ENCODE peak calls at places on chromosomes 5 and 9, in six cellular contexts. G, H, S, L, V and J are unnamed samples.

GRCh38 chr5:118981783-118982182 is 6.6 kb downstream of the DTWD2 start:
- DNase-seq in H (no peak), L (no peak), G (no peak), V (no peak), S (no peak), J (peak)

GRCh38 chr9:20726144-20726543 is 42.1 kb downstream of the FOCAD start:
- DNase-seq in H (no peak), L (no peak), G (no peak), V (no peak), S (no peak), J (no peak)

GRCh38 chr9:127021664-127022337 is 100.6 kb downstream of the ANGPTL2 start:
- DNase-seq in L (no peak), G (no peak), S (peak), H (peak), V (no peak), J (peak)

GRCh38 chr9:68974431-68974830 is 39.5 kb downstream of the PRKACG start:
- DNase-seq in L (no peak), S (no peak), V (no peak), G (no peak), H (no peak), J (no peak)

GRCh38 chr9:97462159-97462558 is 39.3 kb upstream of the TMOD1 start:
- DNase-seq in H (no peak), S (no peak), V (no peak), G (no peak), L (no peak), J (no peak)

GRCh38 chr9:76827286-76828080 is 63.2 kb downstream of the PCA3 start:
- DNase-seq in V (no peak), H (no peak), L (no peak), G (no peak), S (no peak), J (no peak)

GRCh38 chr9:68872026-68872501 is 141.8 kb downstream of the PRKACG start:
- DNase-seq in V (no peak), G (no peak), S (no peak), L (no peak), H (no peak), J (no peak)

GRCh38 chr5:55847837-55848236 is 3.3 kb upstream of the IL31RA start:
- DNase-seq in S (no peak), L (no peak), V (no peak), H (no peak), G (no peak), J (no peak)

GRCh38 chr9:99011161-99011709 is 67.5 kb downstream of the COL15A1 start:
- DNase-seq in H (no peak), S (no peak), V (no peak), G (no peak), L (no peak), J (peak)

GRCh38 chr9:127204771-127205470 is 59.7 kb upstream of the GARNL3 start:
- DNase-seq in L (no peak), H (no peak), S (peak), G (no peak), V (peak), J (peak)

GRCh38 chr9:89579741-89580395 is 24.9 kb upstream of the GADD45G start:
- DNase-seq in L (peak), V (no peak), H (no peak), S (no peak), G (no peak), J (no peak)

GRCh38 chr5:15598294-15598902 is 98.4 kb downstream of the FBXL7 start:
- DNase-seq in S (no peak), V (no peak), H (no peak), G (no peak), L (no peak), J (no peak)

GRCh38 chr9:95363051-95363841 is 45.7 kb upstream of the FANCC start:
- DNase-seq in L (no peak), S (no peak), V (no peak), H (no peak), G (no peak), J (no peak)

GRCh38 chr9:112174965-112175795 is at the start of gene SUSD1:
- DNase-seq in G (no peak), S (no peak), H (no peak), L (peak), V (no peak), J (peak)

GRCh38 chr5:9295466-9295801 is 250.4 kb downstream of the SEMA5A start:
- DNase-seq in G (no peak), S (peak), V (no peak), H (no peak), L (no peak), J (no peak)

GRCh38 chr5:147482426-147483196 is 27.3 kb downstream of the DPYSL3 start:
- DNase-seq in S (peak), V (no peak), H (no peak), G (no peak), L (no peak), J (no peak)

GRCh38 chr9:113781381-113781780 is 94.7 kb upstream of the ZNF618 start:
- DNase-seq in G (no peak), H (no peak), S (no peak), L (no peak), V (no peak), J (no peak)

GRCh38 chr9:130500340-130500771 is 55.6 kb downstream of the ASS1 start:
- DNase-seq in V (no peak), L (no peak), G (no peak), H (no peak), S (no peak), J (peak)

GRCh38 chr5:79454043-79454442 is 59.9 kb downstream of the HOMER1 start:
- DNase-seq in S (no peak), G (no peak), V (no peak), L (no peak), H (no peak), J (no peak)

GRCh38 chr5:38663276-38663675 is 106.8 kb upstream of the LIFR start:
- DNase-seq in G (no peak), S (no peak), V (no peak), L (no peak), H (no peak), J (no peak)

GRCh38 chr5:35899805-35900204 is 38.6 kb downstream of the CAPSL start:
- DNase-seq in S (no peak), H (no peak), G (no peak), L (no peak), V (no peak), J (no peak)

GRCh38 chr5:72210913-72211670 is 103.8 kb downstream of the MAP1B start:
- DNase-seq in G (no peak), V (no peak), H (peak), L (no peak), S (no peak), J (peak)

GRCh38 chr9:127921592-127922120 is 4.8 kb upstream of the ST6GALNAC4 start:
- DNase-seq in G (peak), L (peak), H (peak), V (peak), S (no peak), J (peak)

GRCh38 chr5:159638954-159639559 is 277.2 kb upstream of the ADRA1B start:
- DNase-seq in V (no peak), G (no peak), S (no peak), L (no peak), H (no peak), J (no peak)

GRCh38 chr5:32443145-32443540 is 1.4 kb downstream of the ZFR start:
- DNase-seq in G (no peak), L (no peak), V (peak), H (no peak), S (no peak), J (peak)

GRCh38 chr9:97794666-97795065 is 58.4 kb upstream of the FOXE1 start:
- DNase-seq in G (no peak), V (no peak), L (no peak), H (no peak), S (no peak), J (peak)

GRCh38 chr5:98468188-98468869 is 305.1 kb upstream of the RGMB start:
- DNase-seq in S (no peak), L (no peak), G (no peak), H (no peak), V (no peak), J (no peak)

GRCh38 chr9:121692606-121693505 is 41.4 kb downstream of the DAB2IP start:
- DNase-seq in H (no peak), G (no peak), L (no peak), V (no peak), S (no peak), J (peak)

GRCh38 chr9:105901514-105902109 is 207.3 kb downstream of the TMEM38B start:
- DNase-seq in H (no peak), S (no peak), G (no peak), L (no peak), V (no peak), J (peak)

GRCh38 chr5:173498286-173498685 is 118.2 kb downstream of the BOD1 start:
- DNase-seq in V (no peak), L (no peak), S (no peak), G (no peak), H (no peak), J (peak)

GRCh38 chr9:119639287-119639955 is 270.2 kb upstream of the BRINP1 start:
- DNase-seq in H (no peak), S (peak), V (no peak), G (no peak), L (no peak), J (no peak)

GRCh38 chr9:136181784-136182421 is 23.0 kb downstream of the LHX3 start:
- DNase-seq in G (no peak), H (no peak), V (no peak), L (no peak), S (no peak), J (peak)